ENCODE peak calls at places on chromosomes 5 and 9, in five cellular contexts. M, T, I, J and X are unnamed samples.

GRCh38 chr5:17374973-17375844 is 122.8 kb upstream of the TAF11L2 start:
- DNase-seq in M (no peak), T (peak; percentile 61), I (no peak), J (no peak), X (no peak)

GRCh38 chr9:70030156-70030555 is 13.5 kb upstream of the MAMDC2 start:
- DNase-seq in M (no peak), T (no peak), I (no peak), J (no peak), X (no peak)

GRCh38 chr9:18606281-18606680 is 132.3 kb downstream of the ADAMTSL1 start:
- DNase-seq in M (no peak), T (peak; percentile 15), I (no peak), J (no peak), X (no peak)

GRCh38 chr5:31283326-31283725 is 89.8 kb downstream of the CDH6 start:
- DNase-seq in M (no peak), T (no peak), I (no peak), J (no peak), X (no peak)

GRCh38 chr9:134010774-134011173 is 14.5 kb upstream of the BRD3OS start:
- DNase-seq in M (no peak), T (no peak), I (no peak), J (no peak), X (no peak)

GRCh38 chr5:64299805-64300204 is 134.2 kb downstream of the RNF180 start:
- DNase-seq in M (no peak), T (no peak), I (no peak), J (no peak), X (no peak)

GRCh38 chr5:88934401-88934800 is 51.4 kb upstream of the MEF2C start:
- DNase-seq in M (no peak), T (peak; percentile 7), I (no peak), J (no peak), X (no peak)

GRCh38 chr5:154757647-154758406 is 2.6 kb downstream of the LARP1 start:
- DNase-seq in M (no peak), T (peak; percentile 43), I (peak; percentile 16), J (peak; percentile 22), X (no peak)

GRCh38 chr9:107049046-107049824 is 186.3 kb downstream of the ZNF462 start:
- DNase-seq in M (no peak), T (no peak), I (no peak), J (peak; percentile 27), X (no peak)

GRCh38 chr5:24161559-24161958 is 483.2 kb downstream of the CDH10 start:
- DNase-seq in M (no peak), T (no peak), I (no peak), J (no peak), X (no peak)

GRCh38 chr9:104367507-104367906 is 136.6 kb upstream of the OR13F1 start:
- DNase-seq in M (no peak), T (no peak), I (no peak), J (no peak), X (no peak)

GRCh38 chr5:95903838-95904237 is 57.8 kb downstream of the ELL2 start:
- DNase-seq in M (no peak), T (no peak), I (no peak), J (no peak), X (no peak)

GRCh38 chr5:95899040-95899439 is 62.6 kb downstream of the ELL2 start:
- DNase-seq in M (no peak), T (no peak), I (no peak), J (no peak), X (no peak)

GRCh38 chr5:95899848-95900247 is 61.8 kb downstream of the ELL2 start:
- DNase-seq in M (no peak), T (no peak), I (no peak), J (no peak), X (no peak)

GRCh38 chr5:95901676-95902646 is 59.7 kb downstream of the ELL2 start:
- DNase-seq in M (no peak), T (peak; percentile 69), I (no peak), J (no peak), X (peak; percentile 36)

DNA sequence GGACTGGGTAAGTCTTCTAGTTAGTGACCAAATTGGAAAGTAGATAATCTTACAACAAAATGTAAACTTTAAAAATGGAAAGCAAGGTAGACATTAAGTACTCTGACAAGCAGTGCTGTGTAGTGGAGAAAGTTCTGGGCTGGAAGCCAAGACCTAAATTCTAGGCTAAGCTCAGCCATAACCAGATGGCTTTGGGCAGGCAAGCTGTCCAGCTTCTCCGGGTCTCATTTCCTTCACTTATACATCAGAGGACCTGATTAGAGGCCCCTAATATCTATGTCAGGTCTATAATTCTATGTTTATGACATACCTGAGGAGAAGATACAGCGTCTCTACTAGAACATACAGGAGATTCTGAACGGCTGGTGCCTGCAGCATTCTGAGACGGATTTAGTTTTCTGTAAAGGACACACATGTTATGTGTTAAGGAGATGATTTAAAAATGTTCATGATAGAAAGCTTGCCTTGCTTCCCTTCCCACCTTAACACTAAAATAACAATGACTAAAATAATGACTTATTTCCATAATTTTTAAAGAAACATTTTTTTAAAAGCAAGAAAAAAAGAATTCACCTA is 61.2 kb downstream of the ELL2 start:
- DNase-seq in M (no peak), T (peak; percentile 61), I (no peak), J (no peak), X (peak; percentile 30)
- H3K27ac ChIP-seq in M (no peak overlapping the region), T (no peak overlapping the region), I (no peak overlapping the region), J (no peak overlapping the region), X (peak overlapping the region; percentile 20)

GRCh38 chr9:129164246-129164930 is 13.7 kb downstream of the IER5L start:
- DNase-seq in M (no peak), T (peak; percentile 17), I (no peak), J (peak; percentile 57), X (peak; percentile 79)
- H3K27ac ChIP-seq in M (peak overlapping the region; percentile 59), T (no peak overlapping the region), I (no peak overlapping the region), J (peak overlapping the region; percentile 51), X (peak overlapping the region; percentile 56)

DNA sequence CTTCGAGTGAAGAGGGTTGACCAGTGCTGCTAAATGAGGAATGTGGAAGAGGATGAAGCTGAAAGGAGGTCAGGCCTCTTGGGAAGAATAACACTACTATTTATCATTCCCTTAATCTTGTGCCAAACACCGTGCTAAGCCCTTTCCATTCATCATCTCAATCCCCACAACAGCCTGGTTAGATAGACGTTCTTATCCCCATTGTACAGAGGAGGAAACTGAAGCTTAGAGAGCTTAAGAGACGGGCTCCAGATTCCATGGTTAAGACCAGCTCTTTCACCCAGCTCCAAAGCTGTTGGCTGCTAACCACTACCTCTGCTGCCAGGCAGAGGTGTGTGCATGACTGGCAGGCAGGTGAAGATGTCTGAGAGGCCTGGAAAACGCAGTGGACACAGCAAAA is 868 bp upstream of the EPB41L4B start:
- DNase-seq in M (no peak), T (no peak), I (no peak), J (no peak), X (no peak)
- H3K27ac ChIP-seq in M (no peak overlapping the region), T (no peak overlapping the region), I (no peak overlapping the region), J (no peak overlapping the region), X (no peak overlapping the region)

GRCh38 chr5:159088371-159088770 is 11.3 kb downstream of the EBF1 start:
- DNase-seq in M (no peak), T (no peak), I (no peak), J (no peak), X (no peak)
- H3K27ac ChIP-seq in M (no peak overlapping the region), T (no peak overlapping the region), I (no peak overlapping the region), J (no peak overlapping the region), X (no peak overlapping the region)